ENCODE peak calls at places on chromosomes 16 and 17, in eight cellular contexts. G is IMR-90, V is coronary artery, T is AG10803, M is ovary, P is endothelial cell of umbilical vein, R is kidney epithelial cell, W is fibroblast of mammary gland. L is an unnamed sample.

GRCh38 chr16:69318911-69319289 is 7.8 kb downstream of the VPS4A start:
- DNase-seq in G (no peak), V (no peak), T (no peak), M (no peak), P (no peak), R (no peak), W (no peak), L (no peak)

GRCh38 chr17:51251010-51251409 is 8.8 kb downstream of the MBTD1 start:
- DNase-seq in G (peak; percentile 44), V (no peak), T (peak; percentile 21), M (no peak), P (peak; percentile 39), R (no peak), W (no peak), L (no peak)

GRCh38 chr16:69499541-69500255 is 66.1 kb upstream of the NFAT5 start:
- DNase-seq in G (no peak), V (no peak), T (no peak), M (no peak), P (no peak), R (no peak), W (no peak), L (no peak)

GRCh38 chr17:80826955-80827645 is 164.5 kb upstream of the CHMP6 start:
- DNase-seq in G (peak; percentile 99), V (no peak), T (peak; percentile 96), M (peak; percentile 38), P (peak; percentile 95), R (peak; percentile 76), W (peak; percentile 99), L (peak; percentile 23)

GRCh38 chr17:19533718-19534561 is at the start of gene SLC47A1:
- DNase-seq in G (no peak), V (no peak), T (no peak), M (peak; percentile 72), P (peak; percentile 52), R (no peak), W (no peak), L (peak; percentile 42)

GRCh38 chr16:17557480-17557879 is 86.7 kb upstream of the XYLT1 start:
- DNase-seq in G (no peak), V (no peak), T (no peak), M (no peak), P (no peak), R (no peak), W (no peak), L (no peak)

GRCh38 chr17:82859431-82860403 is 19.9 kb upstream of the ZNF750 start:
- DNase-seq in G (peak; percentile 70), V (no peak), T (peak; percentile 39), M (no peak), P (peak; percentile 91), R (peak; percentile 87), W (peak; percentile 54), L (no peak)

GRCh38 chr17:68593331-68593710 is 7.8 kb downstream of the FAM20A start:
- DNase-seq in G (no peak), V (no peak), T (peak; percentile 42), M (no peak), P (no peak), R (no peak), W (peak; percentile 58), L (no peak)

GRCh38 chr16:26521626-26522025 is 545.1 kb upstream of the C16orf82 start:
- DNase-seq in G (no peak), V (no peak), T (no peak), M (no peak), P (no peak), R (no peak), W (no peak), L (no peak)

GRCh38 chr16:27640277-27640600 is 90.3 kb downstream of the KATNIP start:
- DNase-seq in G (no peak), V (no peak), T (no peak), M (no peak), P (no peak), R (no peak), W (no peak), L (no peak)

GRCh38 chr17:41782142-41782541 is 4.4 kb downstream of the JUP start:
- DNase-seq in G (no peak), V (peak; percentile 85), T (no peak), M (no peak), P (no peak), R (no peak), W (no peak), L (peak; percentile 74)

GRCh38 chr17:28698253-28698941 is 13.3 kb downstream of the PROCA1 start:
- DNase-seq in G (no peak), V (no peak), T (peak; percentile 43), M (no peak), P (no peak), R (no peak), W (peak; percentile 37), L (no peak)

GRCh38 chr16:28279006-28279405 is 13.3 kb upstream of the SBK1 start:
- DNase-seq in G (no peak), V (no peak), T (no peak), M (no peak), P (no peak), R (no peak), W (no peak), L (no peak)

GRCh38 chr16:65121870-65122723 is at the start of gene CDH11:
- DNase-seq in G (peak; percentile 82), V (peak; percentile 91), T (peak; percentile 94), M (peak; percentile 93), P (peak; percentile 67), R (no peak), W (peak; percentile 76), L (peak; percentile 53)

GRCh38 chr16:29117631-29118030 is 132.8 kb downstream of the LAT start:
- DNase-seq in G (no peak), V (no peak), T (no peak), M (no peak), P (no peak), R (no peak), W (no peak), L (no peak)

GRCh38 chr17:69501591-69502468 is 87.3 kb downstream of the MAP2K6 start:
- DNase-seq in G (peak; percentile 90), V (no peak), T (peak; percentile 89), M (peak; percentile 45), P (peak; percentile 59), R (peak; percentile 63), W (peak; percentile 77), L (peak; percentile 22)

GRCh38 chr16:67663151-67663876 is 2.6 kb downstream of the PARD6A start:
- DNase-seq in G (no peak), V (no peak), T (no peak), M (peak; percentile 49), P (no peak), R (no peak), W (no peak), L (no peak)

GRCh38 chr17:9009096-9009495 is 12.2 kb upstream of the NTN1 start:
- DNase-seq in G (no peak), V (no peak), T (no peak), M (no peak), P (no peak), R (no peak), W (no peak), L (no peak)

GRCh38 chr16:29821663-29822115 is 1.4 kb downstream of the MVP start:
- DNase-seq in G (peak; percentile 79), V (peak; percentile 74), T (peak; percentile 86), M (peak; percentile 68), P (peak; percentile 55), R (no peak), W (peak; percentile 87), L (no peak)

DNA sequence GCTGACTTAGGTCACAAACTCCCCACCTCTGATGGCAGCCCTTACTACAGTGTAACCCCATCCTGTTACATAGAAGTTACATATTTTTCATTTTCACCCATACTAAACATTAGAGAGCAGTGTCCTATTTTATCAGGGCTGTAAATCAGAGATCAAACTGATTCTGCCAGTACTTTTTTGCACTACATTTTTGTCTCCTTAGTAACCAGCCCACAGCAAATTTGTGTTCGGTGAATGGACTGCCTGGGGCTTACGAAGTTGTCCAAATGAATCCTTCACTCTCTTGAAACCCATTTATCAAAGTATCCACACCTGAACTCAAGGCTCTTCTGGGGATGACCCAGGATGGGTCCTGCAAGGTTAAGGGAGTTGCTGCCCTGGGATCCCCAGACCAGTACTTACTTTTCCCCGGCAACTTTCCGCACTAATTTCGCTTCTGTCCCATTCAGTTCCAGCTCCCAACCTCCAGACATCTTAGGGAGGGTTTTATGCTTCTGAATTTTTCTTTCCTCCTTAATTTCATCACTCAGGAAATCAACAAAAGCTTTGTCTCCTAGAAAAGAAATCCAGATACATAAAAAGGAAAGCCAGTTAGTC is 1.1 kb downstream of the C1QBP start:
- DNase-seq in G (peak; percentile 37), V (no peak), T (peak; percentile 29), M (no peak), P (no peak), R (no peak), W (peak; percentile 36), L (no peak)
- H3K4me3 ChIP-seq in G (peak overlapping the region; percentile 82), V (peak overlapping the region; percentile 85), T (peak overlapping the region; percentile 83), M (peak overlapping the region; percentile 75), P (peak overlapping the region; percentile 64), R (peak overlapping the region; percentile 79), W (peak overlapping the region; percentile 92), L (peak overlapping the region; percentile 71)

DNA sequence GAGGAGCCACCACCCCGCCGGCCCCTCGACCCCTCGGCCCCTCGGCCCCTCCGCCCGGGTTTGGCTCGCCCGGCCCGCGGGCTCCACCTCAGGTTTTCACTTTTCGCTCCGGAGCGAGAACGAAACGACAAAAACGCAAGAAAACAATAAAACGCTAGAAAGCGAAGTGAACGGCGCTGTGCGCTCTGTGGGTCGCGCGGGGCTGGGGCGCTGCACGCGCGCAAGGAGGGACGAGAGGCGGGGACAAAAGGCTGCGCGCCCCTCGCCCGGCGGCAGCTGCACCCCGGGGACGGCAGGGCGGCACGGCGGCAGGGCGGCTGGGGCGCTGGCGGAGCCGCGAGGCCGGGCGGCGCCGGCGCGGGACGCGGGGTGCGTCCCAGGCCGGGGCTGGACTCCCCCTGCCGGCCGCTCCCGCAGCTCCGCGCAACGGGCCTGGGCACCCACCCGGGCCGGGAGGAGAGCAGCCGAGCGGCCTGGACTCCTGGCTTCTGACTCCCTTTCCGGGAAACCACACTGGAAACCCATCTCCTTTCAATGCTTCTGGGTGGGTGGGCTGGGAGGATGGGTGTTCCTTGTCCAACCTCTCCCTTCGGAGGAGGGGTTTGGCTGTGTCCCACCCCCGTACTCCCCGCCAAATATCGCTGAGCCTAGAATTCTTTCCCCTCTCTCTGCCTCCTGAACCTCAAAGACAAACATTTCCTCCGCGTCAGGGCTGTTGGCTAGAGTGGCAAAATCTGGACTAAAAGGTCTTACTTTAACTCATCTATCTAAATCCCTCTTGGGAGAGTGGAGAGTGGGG is 9.9 kb downstream of the TBX2 start:
- DNase-seq in G (peak; percentile 78), V (peak; percentile 87), T (peak; percentile 57), M (peak; percentile 83), P (no peak), R (no peak), W (peak; percentile 72), L (peak; percentile 59)
- TF ChIP-seq CTCF in G (peak; percentile 67), V (no peak), T (peak; percentile 43), M (peak; percentile 41), P (peak; percentile 17), R (peak; percentile 48), W (no peak), L (peak; percentile 42)

DNA sequence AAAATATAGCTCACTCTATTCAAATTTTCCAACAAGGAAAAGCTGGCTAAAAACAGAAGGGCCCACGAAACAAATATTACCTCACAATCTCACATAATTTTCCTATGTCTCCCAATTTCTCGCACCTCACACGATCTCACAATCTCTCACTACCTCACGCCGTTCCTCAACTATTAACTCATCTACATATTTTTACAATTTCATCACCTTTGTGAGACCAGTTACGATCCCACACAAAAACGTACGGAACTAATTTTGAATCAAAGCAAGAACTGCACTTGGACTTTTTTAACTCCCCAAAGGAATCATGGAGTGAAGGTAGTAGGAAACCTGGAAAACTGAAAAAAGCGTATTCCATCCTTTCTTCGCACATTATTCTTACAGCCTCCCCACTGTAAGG is 1.1 kb downstream of the CBX1 start:
- DNase-seq in G (peak; percentile 62), V (no peak), T (peak; percentile 73), M (no peak), P (no peak), R (no peak), W (peak; percentile 50), L (no peak)
- H3K4me3 ChIP-seq in G (peak overlapping the region; percentile 90), V (peak overlapping the region; percentile 87), T (peak overlapping the region; percentile 88), M (peak overlapping the region; percentile 99), P (peak overlapping the region; percentile 82), R (peak overlapping the region; percentile 91), W (peak overlapping the region; percentile 87), L (peak overlapping the region; percentile 94)

GRCh38 chr17:7782237-7782636 is 51.8 kb upstream of the KDM6B start:
- DNase-seq in G (peak; percentile 61), V (no peak), T (peak; percentile 42), M (no peak), P (peak; percentile 16), R (no peak), W (peak; percentile 62), L (no peak)
- TF ChIP-seq CTCF in G (peak; percentile 64), V (no peak), T (peak; percentile 57), M (no peak), P (no peak), R (peak; percentile 32), W (peak; percentile 41), L (no peak)

L was measured in heart right ventricle.